ENCODE peak calls at places on chromosome 1, in four cellular contexts. One of them, this sample, is unnamed.

GRCh38 chr1:44616991-44617702 is 57.1 kb downstream of the TMEM53 start:
- DNase-seq in heart left ventricle: no peak
- DNase-seq in NCI-H510A: no peak
- DNase-seq in naive thymus-derived CD4-positive, alpha-beta T cell: no peak
- DNase-seq in this sample: no peak

GRCh38 chr1:210597555-210598134 is 268.9 kb downstream of the HHAT start:
- DNase-seq in heart left ventricle: no peak
- DNase-seq in NCI-H510A: no peak
- DNase-seq in naive thymus-derived CD4-positive, alpha-beta T cell: no peak
- DNase-seq in this sample: peak

GRCh38 chr1:3161130-3161840 is 92.3 kb downstream of the PRDM16 start:
- DNase-seq in heart left ventricle: no peak
- DNase-seq in NCI-H510A: no peak
- DNase-seq in naive thymus-derived CD4-positive, alpha-beta T cell: no peak
- DNase-seq in this sample: no peak

GRCh38 chr1:172277277-172277676 is 143.2 kb upstream of the C1orf105 start:
- DNase-seq in heart left ventricle: no peak
- DNase-seq in NCI-H510A: no peak
- DNase-seq in naive thymus-derived CD4-positive, alpha-beta T cell: no peak
- DNase-seq in this sample: no peak

GRCh38 chr1:180365039-180365438 is 135.0 kb downstream of the LHX4 start:
- DNase-seq in heart left ventricle: no peak
- DNase-seq in NCI-H510A: no peak
- DNase-seq in naive thymus-derived CD4-positive, alpha-beta T cell: no peak
- DNase-seq in this sample: no peak

GRCh38 chr1:39170731-39171375 is 33.6 kb upstream of the MACF1 start:
- DNase-seq in heart left ventricle: no peak
- DNase-seq in NCI-H510A: peak
- DNase-seq in naive thymus-derived CD4-positive, alpha-beta T cell: no peak
- DNase-seq in this sample: no peak

GRCh38 chr1:239386453-239387303 is at the start of gene CHRM3:
- DNase-seq in heart left ventricle: peak
- DNase-seq in NCI-H510A: peak
- DNase-seq in naive thymus-derived CD4-positive, alpha-beta T cell: peak
- DNase-seq in this sample: no peak

GRCh38 chr1:35808376-35809155 is 750 bp downstream of the AGO4 start:
- DNase-seq in heart left ventricle: peak
- DNase-seq in NCI-H510A: peak
- DNase-seq in naive thymus-derived CD4-positive, alpha-beta T cell: peak
- DNase-seq in this sample: peak

GRCh38 chr1:156591432-156592157 is at the start of gene NAXE:
- DNase-seq in heart left ventricle: peak
- DNase-seq in NCI-H510A: peak
- DNase-seq in naive thymus-derived CD4-positive, alpha-beta T cell: peak
- DNase-seq in this sample: peak

GRCh38 chr1:102586022-102586421 is 522.3 kb downstream of the COL11A1 start:
- DNase-seq in heart left ventricle: no peak
- DNase-seq in NCI-H510A: no peak
- DNase-seq in naive thymus-derived CD4-positive, alpha-beta T cell: no peak
- DNase-seq in this sample: no peak

GRCh38 chr1:164310166-164310565 is 248.8 kb upstream of the PBX1 start:
- DNase-seq in heart left ventricle: no peak
- DNase-seq in NCI-H510A: no peak
- DNase-seq in naive thymus-derived CD4-positive, alpha-beta T cell: no peak
- DNase-seq in this sample: no peak

GRCh38 chr1:226568077-226568831 is 19.7 kb downstream of the STUM start:
- DNase-seq in heart left ventricle: no peak
- DNase-seq in NCI-H510A: no peak
- DNase-seq in naive thymus-derived CD4-positive, alpha-beta T cell: no peak
- DNase-seq in this sample: no peak

GRCh38 chr1:55049914-55050278 is 10.5 kb downstream of the PCSK9 start:
- DNase-seq in heart left ventricle: peak
- DNase-seq in NCI-H510A: no peak
- DNase-seq in naive thymus-derived CD4-positive, alpha-beta T cell: no peak
- DNase-seq in this sample: no peak

GRCh38 chr1:202765726-202766125 is 42.5 kb downstream of the KDM5B start:
- DNase-seq in heart left ventricle: no peak
- DNase-seq in NCI-H510A: no peak
- DNase-seq in naive thymus-derived CD4-positive, alpha-beta T cell: no peak
- DNase-seq in this sample: no peak

GRCh38 chr1:109483658-109484518 is at the start of gene ATXN7L2:
- DNase-seq in heart left ventricle: peak
- DNase-seq in NCI-H510A: peak
- DNase-seq in naive thymus-derived CD4-positive, alpha-beta T cell: peak
- DNase-seq in this sample: peak

GRCh38 chr1:246280551-246280950 is 226.5 kb downstream of the SMYD3 start:
- DNase-seq in heart left ventricle: no peak
- DNase-seq in NCI-H510A: no peak
- DNase-seq in naive thymus-derived CD4-positive, alpha-beta T cell: no peak
- DNase-seq in this sample: no peak

GRCh38 chr1:243256590-243256989 is 749 bp downstream of the SDCCAG8 start:
- DNase-seq in heart left ventricle: no peak
- DNase-seq in NCI-H510A: no peak
- DNase-seq in naive thymus-derived CD4-positive, alpha-beta T cell: no peak
- DNase-seq in this sample: no peak

GRCh38 chr1:16163882-16164820 is 8.3 kb upstream of the EPHA2 start:
- DNase-seq in heart left ventricle: no peak
- DNase-seq in NCI-H510A: peak
- DNase-seq in naive thymus-derived CD4-positive, alpha-beta T cell: no peak
- DNase-seq in this sample: peak

GRCh38 chr1:27966402-27967105 is 6.8 kb downstream of the XKR8 start:
- DNase-seq in heart left ventricle: no peak
- DNase-seq in NCI-H510A: no peak
- DNase-seq in naive thymus-derived CD4-positive, alpha-beta T cell: no peak
- DNase-seq in this sample: no peak

GRCh38 chr1:86868477-86868876 is 45.4 kb downstream of the SELENOF start:
- DNase-seq in heart left ventricle: no peak
- DNase-seq in NCI-H510A: no peak
- DNase-seq in naive thymus-derived CD4-positive, alpha-beta T cell: no peak
- DNase-seq in this sample: no peak

GRCh38 chr1:237794071-237794470 is 96.7 kb downstream of the ZP4 start:
- DNase-seq in heart left ventricle: no peak
- DNase-seq in NCI-H510A: no peak
- DNase-seq in naive thymus-derived CD4-positive, alpha-beta T cell: no peak
- DNase-seq in this sample: no peak

GRCh38 chr1:168918860-168919741 is 187.4 kb upstream of the ATP1B1 start:
- DNase-seq in heart left ventricle: no peak
- DNase-seq in NCI-H510A: no peak
- DNase-seq in naive thymus-derived CD4-positive, alpha-beta T cell: no peak
- DNase-seq in this sample: no peak

GRCh38 chr1:96538001-96538649 is 183.5 kb upstream of the PTBP2 start:
- DNase-seq in heart left ventricle: peak
- DNase-seq in NCI-H510A: peak
- DNase-seq in naive thymus-derived CD4-positive, alpha-beta T cell: no peak
- DNase-seq in this sample: peak

GRCh38 chr1:36383240-36383639 is 2.5 kb downstream of the STK40 start:
- DNase-seq in heart left ventricle: no peak
- DNase-seq in NCI-H510A: no peak
- DNase-seq in naive thymus-derived CD4-positive, alpha-beta T cell: no peak
- DNase-seq in this sample: no peak

This sample was measured in GM04504.